ENCODE peak calls at places on chromosomes 1 and 21, in four cellular contexts. S is AML-193; C is stimulated activated CD4-positive, alpha-beta T cell treated with anti-CD3 and anti-CD28 coated beads, Interleukin-4, amount 100 ng/mL, for 1 hour; O is cardiac muscle cell. P is an unnamed sample.

GRCh38 chr1:20867847-20868246 is 80.7 kb upstream of the HP1BP3 start:
- DNase-seq in S (no peak), C (no peak), O (peak; percentile 32), P (no peak)

GRCh38 chr1:96707023-96707422 is 14.6 kb upstream of the PTBP2 start:
- DNase-seq in S (no peak), C (no peak), O (no peak), P (no peak)

GRCh38 chr1:69315823-69316222 is 251.9 kb upstream of the LRRC7 start:
- DNase-seq in S (no peak), C (no peak), O (no peak), P (no peak)

GRCh38 chr1:39450956-39451601 is 40.4 kb upstream of the BMP8A start:
- DNase-seq in S (no peak), C (no peak), O (peak; percentile 91), P (no peak)

GRCh38 chr21:38244885-38245869 is 11.6 kb upstream of the KCNJ15 start:
- DNase-seq in S (no peak), C (peak; percentile 46), O (peak; percentile 93), P (peak; percentile 61)

GRCh38 chr1:229869687-229870086 is 197.4 kb upstream of the GALNT2 start:
- DNase-seq in S (no peak), C (no peak), O (no peak), P (no peak)

GRCh38 chr21:21159253-21159899 is 161.2 kb downstream of the NCAM2 start:
- DNase-seq in S (no peak), C (no peak), O (no peak), P (no peak)

GRCh38 chr1:54403808-54404261 is 2.4 kb downstream of the SSBP3 start:
- DNase-seq in S (peak; percentile 23), C (peak; percentile 18), O (peak; percentile 66), P (peak; percentile 82)

GRCh38 chr1:168408531-168409242 is 128.0 kb downstream of the TBX19 start:
- DNase-seq in S (no peak), C (peak; percentile 46), O (peak; percentile 18), P (peak; percentile 7)

GRCh38 chr1:15036101-15036500 is 117.4 kb upstream of the TMEM51 start:
- DNase-seq in S (no peak), C (no peak), O (no peak), P (no peak)

GRCh38 chr21:44279621-44280260 is 5.9 kb upstream of the AIRE start:
- DNase-seq in S (no peak), C (no peak), O (no peak), P (no peak)

GRCh38 chr1:236808564-236809130 is 13.6 kb downstream of the MTR start:
- DNase-seq in S (no peak), C (no peak), O (peak; percentile 48), P (no peak)

GRCh38 chr1:186838380-186839076 is 9.8 kb downstream of the PLA2G4A start:
- DNase-seq in S (peak; percentile 24), C (no peak), O (no peak), P (no peak)

GRCh38 chr1:226661965-226662364 is 77.1 kb downstream of the ITPKB start:
- DNase-seq in S (no peak), C (no peak), O (no peak), P (no peak)

GRCh38 chr1:108880850-108881249 is 4.1 kb downstream of the GPSM2 start:
- DNase-seq in S (no peak), C (no peak), O (peak; percentile 5), P (no peak)

GRCh38 chr1:221310180-221310579 is 430.9 kb downstream of the HLX start:
- DNase-seq in S (no peak), C (no peak), O (no peak), P (no peak)